ENCODE peak calls at places on chromosome 11, in four cellular contexts. One of them, this sample, is unnamed.

GRCh38 chr11:26905368-26905767 is 88.5 kb upstream of the FIBIN start:
- DNase-seq in K562: no peak
- DNase-seq in HepG2: no peak
- DNase-seq in SK-N-SH: peak; percentile 2
- DNase-seq in this sample: no peak

GRCh38 chr11:32366671-32367070 is 68.7 kb downstream of the WT1 start:
- DNase-seq in K562: no peak
- DNase-seq in HepG2: no peak
- DNase-seq in SK-N-SH: no peak
- DNase-seq in this sample: no peak

GRCh38 chr11:75510011-75510595 is 15.6 kb downstream of the GDPD5 start:
- DNase-seq in K562: no peak
- DNase-seq in HepG2: no peak
- DNase-seq in SK-N-SH: no peak
- DNase-seq in this sample: no peak

GRCh38 chr11:73866586-73866996 is 10.1 kb downstream of the COA4 start:
- DNase-seq in K562: no peak
- DNase-seq in HepG2: peak; percentile 52
- DNase-seq in SK-N-SH: peak; percentile 58
- DNase-seq in this sample: no peak

GRCh38 chr11:82577246-82577645 is 156.4 kb downstream of the FAM181B start:
- DNase-seq in K562: no peak
- DNase-seq in HepG2: no peak
- DNase-seq in SK-N-SH: peak; percentile 28
- DNase-seq in this sample: no peak

GRCh38 chr11:73403541-73403940 is 27.3 kb downstream of the RELT start:
- DNase-seq in K562: no peak
- DNase-seq in HepG2: no peak
- DNase-seq in SK-N-SH: no peak
- DNase-seq in this sample: no peak

GRCh38 chr11:80970016-80970516 is 1529.2 kb upstream of the TENM4 start:
- DNase-seq in K562: no peak
- DNase-seq in HepG2: no peak
- DNase-seq in SK-N-SH: no peak
- DNase-seq in this sample: no peak

GRCh38 chr11:75966546-75967287 is 151.7 kb downstream of the UVRAG start:
- DNase-seq in K562: no peak
- DNase-seq in HepG2: no peak
- DNase-seq in SK-N-SH: no peak
- DNase-seq in this sample: peak; percentile 4

GRCh38 chr11:80844110-80844509 is 1403.3 kb upstream of the TENM4 start:
- DNase-seq in K562: no peak
- DNase-seq in HepG2: no peak
- DNase-seq in SK-N-SH: no peak
- DNase-seq in this sample: no peak

GRCh38 chr11:77590194-77590591 is 440 bp downstream of the AQP11 start:
- DNase-seq in K562: no peak
- DNase-seq in HepG2: peak; percentile 67
- DNase-seq in SK-N-SH: no peak
- DNase-seq in this sample: no peak

GRCh38 chr11:120869516-120870011 is 154.3 kb upstream of the TBCEL start:
- DNase-seq in K562: no peak
- DNase-seq in HepG2: no peak
- DNase-seq in SK-N-SH: no peak
- DNase-seq in this sample: no peak

GRCh38 chr11:100927579-100927978 is 202.0 kb downstream of the PGR start:
- DNase-seq in K562: no peak
- DNase-seq in HepG2: no peak
- DNase-seq in SK-N-SH: no peak
- DNase-seq in this sample: no peak

GRCh38 chr11:100929377-100929776 is 200.2 kb downstream of the PGR start:
- DNase-seq in K562: no peak
- DNase-seq in HepG2: no peak
- DNase-seq in SK-N-SH: no peak
- DNase-seq in this sample: no peak

GRCh38 chr11:100925935-100926334 is 203.7 kb downstream of the PGR start:
- DNase-seq in K562: no peak
- DNase-seq in HepG2: no peak
- DNase-seq in SK-N-SH: no peak
- DNase-seq in this sample: no peak

GRCh38 chr11:100930185-100930778 is 199.3 kb downstream of the PGR start:
- DNase-seq in K562: peak; percentile 10
- DNase-seq in HepG2: peak; percentile 46
- DNase-seq in SK-N-SH: peak; percentile 6
- DNase-seq in this sample: no peak

GRCh38 chr11:100928426-100928825 is 201.2 kb downstream of the PGR start:
- DNase-seq in K562: no peak
- DNase-seq in HepG2: no peak
- DNase-seq in SK-N-SH: no peak
- DNase-seq in this sample: no peak
- TF ChIP-seq POLR2AphosphoS5 in K562: no peak
- TF ChIP-seq POLR2AphosphoS5 in HepG2: no peak
- TF ChIP-seq POLR2AphosphoS5 in SK-N-SH: no peak
- TF ChIP-seq POLR2AphosphoS5 in this sample: no peak

GRCh38 chr11:128790200-128790599 is 76.9 kb downstream of the KCNJ1 start:
- DNase-seq in K562: no peak
- DNase-seq in HepG2: no peak
- DNase-seq in SK-N-SH: no peak
- DNase-seq in this sample: no peak
- TF ChIP-seq TAF1 in K562: no peak
- TF ChIP-seq TAF1 in HepG2: no peak
- TF ChIP-seq TAF1 in SK-N-SH: no peak
- TF ChIP-seq TAF1 in this sample: no peak

GRCh38 chr11:127628463-127628785 is 627.9 kb upstream of the KIRREL3 start:
- DNase-seq in K562: no peak
- DNase-seq in HepG2: no peak
- DNase-seq in SK-N-SH: no peak
- DNase-seq in this sample: no peak

GRCh38 chr11:127629200-127629599 is 628.6 kb upstream of the KIRREL3 start:
- DNase-seq in K562: no peak
- DNase-seq in HepG2: no peak
- DNase-seq in SK-N-SH: no peak
- DNase-seq in this sample: no peak

GRCh38 chr11:127625402-127625801 is 624.8 kb upstream of the KIRREL3 start:
- DNase-seq in K562: no peak
- DNase-seq in HepG2: no peak
- DNase-seq in SK-N-SH: no peak
- DNase-seq in this sample: no peak

GRCh38 chr11:127624455-127624854 is 623.9 kb upstream of the KIRREL3 start:
- DNase-seq in K562: no peak
- DNase-seq in HepG2: no peak
- DNase-seq in SK-N-SH: no peak
- DNase-seq in this sample: no peak

DNA sequence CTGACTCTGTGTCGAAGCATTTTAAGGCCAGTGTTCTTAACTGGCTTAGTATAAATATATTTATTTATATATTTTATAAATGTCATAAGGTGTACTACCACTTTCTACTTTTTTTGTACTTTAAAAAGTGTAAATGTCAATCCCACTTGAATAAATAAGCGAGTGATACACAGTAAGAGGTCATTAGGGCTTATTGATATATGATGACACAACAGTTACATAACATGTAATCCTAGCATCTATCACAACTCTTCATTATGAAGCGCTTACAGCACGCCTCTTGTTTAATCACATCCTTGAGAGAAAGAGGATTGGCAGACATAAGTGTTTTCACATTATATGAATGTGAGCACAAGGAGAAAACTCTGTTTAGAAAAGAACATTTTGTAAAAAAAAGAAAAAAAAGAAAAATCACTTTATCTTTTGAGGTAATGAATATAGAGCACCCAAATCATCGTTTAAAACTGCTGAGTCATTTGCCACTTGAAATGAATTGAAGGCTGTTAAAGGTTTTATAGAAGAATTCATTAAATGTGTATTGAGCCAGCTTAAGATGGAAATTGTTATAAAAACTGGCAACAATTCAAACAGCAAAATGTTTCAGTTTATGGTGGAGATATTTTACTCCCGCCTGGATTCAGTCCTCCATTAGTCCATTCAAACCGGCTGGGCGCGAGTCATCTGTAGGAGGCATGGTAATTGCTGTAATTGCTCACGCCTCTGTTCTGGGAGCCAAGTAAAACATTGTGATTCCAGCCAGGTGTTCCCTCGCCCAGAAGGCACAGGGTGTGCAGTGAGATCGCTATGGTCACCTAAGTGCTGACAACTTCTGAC is 627.3 kb upstream of the KIRREL3 start:
- DNase-seq in K562: no peak
- DNase-seq in HepG2: no peak
- DNase-seq in SK-N-SH: no peak
- DNase-seq in this sample: no peak
- TF ChIP-seq POLR2AphosphoS5 in K562: no peak
- TF ChIP-seq POLR2AphosphoS5 in HepG2: no peak
- TF ChIP-seq POLR2AphosphoS5 in SK-N-SH: no peak
- TF ChIP-seq POLR2AphosphoS5 in this sample: no peak

DNA sequence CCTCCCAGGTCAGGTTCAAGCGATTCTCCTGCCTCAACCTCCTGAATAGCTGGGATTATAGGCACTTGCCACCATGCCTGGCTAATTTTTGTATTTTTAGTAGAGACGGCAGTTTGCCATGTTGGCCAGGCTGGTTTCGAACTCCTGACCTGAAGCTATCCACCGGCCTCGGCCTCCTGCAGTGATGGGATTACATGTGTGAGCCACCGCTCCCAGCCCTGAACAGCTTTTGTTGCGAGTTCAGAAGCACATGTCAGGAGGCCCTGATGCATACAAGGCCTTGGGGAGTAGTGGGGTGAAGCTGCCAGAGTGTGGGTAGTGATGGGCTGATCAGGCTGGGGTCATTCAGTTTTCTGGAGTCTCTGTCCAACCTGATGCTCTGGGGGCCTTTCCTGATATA is 117.0 kb upstream of the C11orf87 start:
- DNase-seq in K562: no peak
- DNase-seq in HepG2: no peak
- DNase-seq in SK-N-SH: no peak
- DNase-seq in this sample: no peak
- TF ChIP-seq TAF1 in K562: no peak
- TF ChIP-seq TAF1 in HepG2: no peak
- TF ChIP-seq TAF1 in SK-N-SH: no peak
- TF ChIP-seq TAF1 in this sample: no peak

DNA sequence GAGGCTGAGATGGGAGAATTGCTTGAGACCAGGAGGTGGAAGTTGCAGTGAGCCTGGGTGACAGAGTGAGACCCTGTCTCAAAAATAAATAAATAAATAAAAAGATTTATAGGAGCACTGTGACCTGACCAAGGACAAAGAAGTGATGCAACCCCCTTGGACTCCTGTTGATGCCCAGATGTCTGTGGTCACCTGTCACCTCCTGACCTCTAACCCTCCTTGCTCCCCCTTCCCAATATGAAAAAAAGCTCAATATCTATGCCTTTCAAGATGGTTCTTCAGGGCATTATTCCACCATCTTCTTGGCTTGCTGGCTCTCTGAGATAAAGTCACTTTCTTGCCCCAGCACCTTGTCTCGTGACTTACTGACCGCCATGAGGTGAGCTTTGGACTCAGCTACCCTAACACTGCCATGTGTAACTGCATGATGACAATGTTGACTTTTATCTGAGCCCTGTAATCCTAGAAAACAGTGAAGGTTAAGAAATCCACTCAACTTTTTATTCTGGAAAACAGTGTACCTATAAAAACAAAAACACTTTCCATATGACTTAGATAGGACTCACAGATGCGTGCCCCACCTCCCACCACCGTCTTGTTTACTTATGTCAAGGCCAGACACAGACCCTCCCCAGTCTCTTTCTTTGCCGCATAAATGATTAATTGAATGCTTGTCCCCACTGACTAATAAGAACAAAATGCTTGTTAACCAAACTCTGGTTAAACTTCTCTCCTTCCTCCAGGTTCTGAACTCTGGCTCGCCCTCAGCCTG is 360.5 kb downstream of the BUD13 start:
- DNase-seq in K562: no peak
- DNase-seq in HepG2: peak; percentile 89
- DNase-seq in SK-N-SH: no peak
- DNase-seq in this sample: no peak
- TF ChIP-seq POLR2AphosphoS5 in K562: no peak
- TF ChIP-seq POLR2AphosphoS5 in HepG2: no peak
- TF ChIP-seq POLR2AphosphoS5 in SK-N-SH: no peak
- TF ChIP-seq POLR2AphosphoS5 in this sample: no peak

DNA sequence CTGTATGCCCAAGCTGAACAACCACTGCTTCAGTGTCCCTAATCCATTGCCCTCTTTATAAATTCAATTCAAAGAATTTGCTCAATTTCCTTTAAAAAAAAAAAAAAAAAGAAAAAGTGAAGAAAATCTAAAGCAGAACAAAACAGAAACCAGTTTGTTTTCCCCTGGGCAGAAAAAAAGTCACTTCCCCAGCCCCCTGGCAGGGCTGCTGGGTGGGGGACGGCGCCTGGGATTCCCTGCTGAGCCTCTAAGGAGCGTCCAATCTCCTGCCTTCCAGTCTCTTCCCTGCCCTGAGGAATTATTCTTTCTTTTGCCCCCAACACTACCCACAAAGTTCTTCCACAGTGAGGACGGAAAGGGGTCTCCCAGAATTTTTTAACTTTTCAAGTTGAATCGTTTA is 23.9 kb downstream of the DKK3 start:
- DNase-seq in K562: no peak
- DNase-seq in HepG2: no peak
- DNase-seq in SK-N-SH: no peak
- DNase-seq in this sample: no peak
- TF ChIP-seq TAF1 in K562: no peak
- TF ChIP-seq TAF1 in HepG2: no peak
- TF ChIP-seq TAF1 in SK-N-SH: no peak
- TF ChIP-seq TAF1 in this sample: no peak

DNA sequence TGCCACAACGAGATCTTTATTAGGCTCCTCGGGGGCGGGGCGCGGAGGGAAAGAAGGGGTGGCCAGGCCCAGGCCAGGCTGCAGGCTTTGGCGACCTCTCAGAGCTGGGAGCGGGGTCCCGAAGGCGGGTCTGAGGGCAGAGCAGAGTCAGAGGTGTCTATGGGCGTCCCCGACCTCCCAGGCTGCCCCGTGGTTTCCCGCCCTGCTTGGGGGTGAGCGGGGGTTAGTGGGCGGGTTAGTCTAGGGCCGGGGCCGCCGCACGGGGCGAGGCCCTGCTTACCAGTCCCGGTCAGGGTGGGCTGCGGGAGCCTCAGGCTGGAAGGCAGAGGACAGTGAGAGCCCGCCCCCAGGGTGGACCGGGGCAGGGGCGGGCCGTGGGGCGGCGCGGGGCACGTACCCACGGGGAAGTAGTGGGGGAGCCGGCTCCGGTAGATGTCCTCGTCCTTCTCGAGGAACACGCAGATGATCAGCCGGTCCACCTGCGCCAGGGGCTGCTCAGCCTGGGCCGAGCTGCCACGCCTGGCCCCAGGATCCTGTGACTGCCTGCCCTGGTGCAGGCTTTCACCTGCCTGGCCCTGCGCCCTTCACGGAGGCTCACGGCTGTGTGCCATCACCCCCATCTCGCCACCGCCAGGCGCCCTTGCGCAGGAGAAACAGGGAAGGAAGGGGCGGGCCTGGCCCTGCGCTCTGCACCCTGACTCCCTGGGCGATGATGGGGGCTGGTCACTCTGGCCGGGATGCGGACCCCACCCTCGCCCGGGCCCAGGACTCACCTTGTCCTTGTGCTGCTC is 12.5 kb downstream of the OTUB1 start:
- DNase-seq in K562: no peak
- DNase-seq in HepG2: no peak
- DNase-seq in SK-N-SH: peak; percentile 52
- DNase-seq in this sample: no peak
- TF ChIP-seq POLR2AphosphoS5 in K562: peak; percentile 29
- TF ChIP-seq POLR2AphosphoS5 in HepG2: no peak
- TF ChIP-seq POLR2AphosphoS5 in SK-N-SH: no peak
- TF ChIP-seq POLR2AphosphoS5 in this sample: peak; percentile 17

This sample was measured in GM12891.